ENCODE peak calls at places on chromosomes 2 and 18, in ten cellular contexts. D, A, X, Y, T, O, K, E, J and L are unnamed samples.

GRCh38 chr2:124542932-124543640 is 518.0 kb downstream of the CNTNAP5 start:
- DNase-seq in D (no peak), A (no peak), X (no peak), Y (no peak), T (no peak), O (peak), K (no peak), E (no peak), J (no peak), L (no peak)

GRCh38 chr18:22977847-22978701 is 44.9 kb downstream of the RBBP8 start:
- DNase-seq in D (peak), A (no peak), X (no peak), Y (no peak), T (no peak), O (peak), K (peak), E (peak), J (peak), L (peak)

GRCh38 chr2:17124575-17125318 is 393.5 kb downstream of the RAD51AP2 start:
- DNase-seq in D (no peak), A (no peak), X (no peak), Y (no peak), T (no peak), O (no peak), K (no peak), E (no peak), J (no peak), L (no peak)

GRCh38 chr2:168976034-168976654 is 55.0 kb downstream of the ABCB11 start:
- DNase-seq in D (no peak), A (no peak), X (no peak), Y (no peak), T (no peak), O (no peak), K (no peak), E (no peak), J (no peak), L (no peak)

GRCh38 chr2:101372792-101373191 is 14.5 kb downstream of the CREG2 start:
- DNase-seq in D (no peak), A (no peak), X (no peak), Y (no peak), T (no peak), O (no peak), K (no peak), E (no peak), J (no peak), L (no peak)

GRCh38 chr18:76822510-76823165 is at the start of gene ZNF236:
- DNase-seq in D (peak), A (no peak), X (no peak), Y (peak), T (peak), O (peak), K (peak), E (peak), J (peak), L (no peak)

GRCh38 chr18:59512025-59512710 is 153.1 kb upstream of the LMAN1 start:
- DNase-seq in D (no peak), A (no peak), X (no peak), Y (no peak), T (no peak), O (no peak), K (no peak), E (no peak), J (no peak), L (no peak)

GRCh38 chr2:111032721-111033532 is 87.8 kb upstream of the BCL2L11 start:
- DNase-seq in D (no peak), A (no peak), X (no peak), Y (no peak), T (no peak), O (peak), K (no peak), E (no peak), J (peak), L (no peak)

GRCh38 chr2:230162981-230163380 is 56.8 kb downstream of the SP110 start:
- DNase-seq in D (no peak), A (no peak), X (no peak), Y (no peak), T (no peak), O (no peak), K (no peak), E (no peak), J (no peak), L (no peak)

GRCh38 chr18:27862056-27862682 is 314.8 kb downstream of the CDH2 start:
- DNase-seq in D (no peak), A (no peak), X (no peak), Y (no peak), T (no peak), O (no peak), K (no peak), E (no peak), J (no peak), L (no peak)

GRCh38 chr2:238421695-238422035 is 5.1 kb upstream of the ASB1 start:
- DNase-seq in D (no peak), A (no peak), X (no peak), Y (no peak), T (no peak), O (no peak), K (no peak), E (no peak), J (no peak), L (no peak)

GRCh38 chr2:71671203-71671602 is 217.8 kb downstream of the DYSF start:
- DNase-seq in D (no peak), A (no peak), X (no peak), Y (no peak), T (no peak), O (no peak), K (no peak), E (no peak), J (no peak), L (no peak)

GRCh38 chr2:216371756-216372702 is at the start of gene MARCHF4:
- DNase-seq in D (peak), A (peak), X (peak), Y (peak), T (peak), O (peak), K (no peak), E (peak), J (peak), L (no peak)

GRCh38 chr2:135190799-135191198 is 138.7 kb downstream of the RAB3GAP1 start:
- DNase-seq in D (no peak), A (no peak), X (no peak), Y (no peak), T (no peak), O (no peak), K (peak), E (no peak), J (no peak), L (no peak)

GRCh38 chr2:197675246-197675645 is at the start of gene RFTN2:
- DNase-seq in D (no peak), A (no peak), X (no peak), Y (no peak), T (no peak), O (no peak), K (no peak), E (peak), J (peak), L (no peak)

GRCh38 chr18:79935098-79935480 is 16.4 kb downstream of the SLC66A2 start:
- DNase-seq in D (no peak), A (no peak), X (no peak), Y (no peak), T (no peak), O (no peak), K (no peak), E (no peak), J (no peak), L (no peak)

GRCh38 chr18:31100598-31101147 is 1.5 kb downstream of the DSC2 start:
- DNase-seq in D (no peak), A (no peak), X (no peak), Y (peak), T (no peak), O (peak), K (no peak), E (no peak), J (no peak), L (no peak)

GRCh38 chr18:49907346-49907929 is 94.1 kb upstream of the ACAA2 start:
- DNase-seq in D (no peak), A (no peak), X (no peak), Y (no peak), T (no peak), O (no peak), K (peak), E (peak), J (peak), L (peak)

GRCh38 chr2:147588191-147588590 is 256.6 kb upstream of the ACVR2A start:
- DNase-seq in D (no peak), A (no peak), X (no peak), Y (no peak), T (no peak), O (no peak), K (peak), E (peak), J (peak), L (no peak)

GRCh38 chr2:132384491-132385186 is 32.0 kb upstream of the GPR39 start:
- DNase-seq in D (no peak), A (no peak), X (no peak), Y (no peak), T (no peak), O (no peak), K (no peak), E (no peak), J (no peak), L (no peak)

GRCh38 chr18:76922107-76922506 is 99.8 kb downstream of the ZNF236 start:
- DNase-seq in D (peak), A (no peak), X (no peak), Y (peak), T (no peak), O (peak), K (no peak), E (peak), J (peak), L (no peak)

GRCh38 chr18:74896390-74896991 is 298.8 kb downstream of the ZNF407 start:
- DNase-seq in D (no peak), A (no peak), X (no peak), Y (no peak), T (no peak), O (peak), K (no peak), E (no peak), J (peak), L (no peak)

GRCh38 chr2:108184421-108184820 is 55.3 kb upstream of the SULT1C3 start:
- DNase-seq in D (peak), A (no peak), X (no peak), Y (no peak), T (no peak), O (peak), K (no peak), E (peak), J (peak), L (no peak)

GRCh38 chr2:108182489-108182888 is 57.3 kb upstream of the SULT1C3 start:
- DNase-seq in D (peak), A (no peak), X (no peak), Y (no peak), T (no peak), O (no peak), K (no peak), E (no peak), J (peak), L (no peak)
- TF ChIP-seq CTCF in D (peak), A (no peak), X (no peak), Y (no peak), T (no peak), O (peak), K (peak), E (no peak), J (peak), L (peak)

GRCh38 chr2:175282300-175282699 is 100.8 kb upstream of the ATP5MC3 start:
- DNase-seq in D (peak), A (no peak), X (no peak), Y (no peak), T (no peak), O (peak), K (peak), E (peak), J (peak), L (peak)
- TF ChIP-seq CTCF in D (peak), A (no peak), X (peak), Y (peak), T (peak), O (peak), K (peak), E (peak), J (peak), L (peak)

GRCh38 chr2:98160574-98160973 is 73.6 kb downstream of the VWA3B start:
- DNase-seq in D (no peak), A (no peak), X (no peak), Y (no peak), T (no peak), O (no peak), K (no peak), E (no peak), J (no peak), L (no peak)

GRCh38 chr2:98158305-98158704 is 71.3 kb downstream of the VWA3B start:
- DNase-seq in D (no peak), A (no peak), X (no peak), Y (no peak), T (no peak), O (no peak), K (peak), E (no peak), J (no peak), L (no peak)

GRCh38 chr2:98155721-98156120 is 68.8 kb downstream of the VWA3B start:
- DNase-seq in D (no peak), A (no peak), X (no peak), Y (no peak), T (no peak), O (no peak), K (no peak), E (no peak), J (no peak), L (no peak)

GRCh38 chr2:98155291-98155690 is 68.3 kb downstream of the VWA3B start:
- DNase-seq in D (no peak), A (no peak), X (no peak), Y (no peak), T (no peak), O (no peak), K (no peak), E (no peak), J (no peak), L (no peak)

DNA sequence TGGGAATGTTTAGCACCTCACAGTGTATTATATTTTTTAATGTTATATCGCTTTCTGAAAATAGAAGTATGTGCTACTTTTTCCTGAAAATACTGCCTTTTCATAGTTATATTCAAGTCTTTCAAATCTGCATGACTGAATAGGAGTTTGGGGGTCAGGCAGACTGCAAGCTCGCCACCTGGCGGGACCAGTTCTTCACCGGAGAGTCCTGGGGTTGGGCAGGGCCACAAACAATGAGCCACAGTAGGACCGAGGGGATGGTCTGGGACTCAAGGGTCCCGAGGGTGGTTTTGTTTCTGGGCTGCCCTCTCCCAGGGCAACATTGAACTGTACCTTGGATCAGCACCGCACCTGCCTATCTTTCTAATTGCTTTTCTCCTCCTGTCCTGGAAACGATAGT is 70.6 kb downstream of the VWA3B start:
- DNase-seq in D (no peak), A (no peak), X (no peak), Y (no peak), T (no peak), O (no peak), K (no peak), E (no peak), J (no peak), L (no peak)
- TF ChIP-seq CTCF in D (no peak), A (no peak), X (no peak), Y (no peak), T (no peak), O (peak), K (no peak), E (no peak), J (no peak), L (no peak)

DNA sequence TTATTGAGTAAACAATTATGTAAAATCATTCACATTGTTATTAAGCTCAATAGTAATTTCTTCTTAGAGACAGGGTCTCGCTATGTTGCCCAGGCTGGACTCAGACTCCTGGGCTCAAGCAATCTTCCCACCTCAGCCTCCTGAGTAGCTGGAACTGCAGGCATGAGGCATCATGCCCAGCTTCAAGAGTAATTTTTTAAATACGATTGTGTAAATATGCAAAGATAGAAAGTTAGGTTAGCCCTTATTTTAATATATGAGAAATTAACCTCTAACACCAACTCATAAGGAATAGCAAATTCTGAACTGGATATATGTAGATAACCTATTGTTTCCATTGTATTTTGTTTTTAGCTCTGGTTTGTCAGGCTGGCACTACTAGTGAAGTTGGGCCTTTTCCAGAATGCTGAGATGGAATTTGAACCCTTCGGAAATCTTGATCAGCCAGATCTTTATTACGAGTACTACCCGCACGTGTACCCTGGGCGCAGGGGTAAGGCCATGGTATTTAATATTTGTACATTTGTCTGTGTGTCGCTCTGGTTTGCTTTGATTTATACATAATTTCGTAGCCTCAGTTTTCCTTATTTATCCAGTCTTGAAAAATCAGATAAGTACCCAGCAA is 44.8 kb downstream of the TRAPPC12 start:
- DNase-seq in D (no peak), A (no peak), X (no peak), Y (no peak), T (no peak), O (no peak), K (no peak), E (no peak), J (no peak), L (no peak)
- TF ChIP-seq CTCF in D (peak), A (no peak), X (no peak), Y (peak), T (peak), O (no peak), K (no peak), E (no peak), J (no peak), L (no peak)

GRCh38 chr2:145044506-145044905 is 524.6 kb upstream of the ZEB2 start:
- DNase-seq in D (no peak), A (no peak), X (no peak), Y (no peak), T (no peak), O (no peak), K (no peak), E (no peak), J (no peak), L (no peak)

GRCh38 chr2:145040433-145040832 is 520.5 kb upstream of the ZEB2 start:
- DNase-seq in D (no peak), A (no peak), X (no peak), Y (no peak), T (no peak), O (no peak), K (no peak), E (no peak), J (no peak), L (no peak)

GRCh38 chr2:145047554-145047953 is 527.6 kb upstream of the ZEB2 start:
- DNase-seq in D (no peak), A (no peak), X (no peak), Y (no peak), T (no peak), O (no peak), K (no peak), E (no peak), J (no peak), L (no peak)

GRCh38 chr2:145041706-145042105 is 521.8 kb upstream of the ZEB2 start:
- DNase-seq in D (no peak), A (no peak), X (no peak), Y (no peak), T (no peak), O (no peak), K (no peak), E (no peak), J (no peak), L (no peak)

GRCh38 chr2:145043399-145043834 is 523.5 kb upstream of the ZEB2 start:
- DNase-seq in D (no peak), A (no peak), X (no peak), Y (peak), T (no peak), O (no peak), K (no peak), E (no peak), J (no peak), L (no peak)
- TF ChIP-seq CTCF in D (no peak), A (no peak), X (no peak), Y (peak), T (no peak), O (no peak), K (no peak), E (no peak), J (no peak), L (no peak)

DNA sequence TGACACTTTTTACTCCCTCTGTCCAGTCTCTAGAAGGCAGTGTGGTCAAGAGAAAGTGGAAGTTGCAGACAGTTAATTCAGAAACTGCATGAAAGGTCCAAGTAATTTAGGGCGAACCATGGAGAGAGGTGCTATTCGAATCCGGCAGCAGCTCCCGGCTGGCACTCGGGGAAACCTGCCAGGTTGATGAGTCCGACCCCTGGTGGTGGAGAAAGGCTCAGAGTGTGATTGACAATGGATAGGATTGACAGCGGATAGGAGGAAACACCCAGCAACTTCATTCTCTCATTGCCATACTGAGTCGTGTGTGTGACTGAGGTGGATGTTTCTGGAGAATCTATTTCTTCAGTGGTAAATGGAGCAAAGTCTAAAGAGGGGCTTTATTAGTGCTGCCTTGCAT is 101.7 kb downstream of the DCDC2C start:
- DNase-seq in D (no peak), A (no peak), X (no peak), Y (no peak), T (no peak), O (peak), K (no peak), E (no peak), J (no peak), L (no peak)
- TF ChIP-seq CTCF in D (no peak), A (no peak), X (no peak), Y (peak), T (peak), O (peak), K (peak), E (no peak), J (peak), L (peak)